ENCODE peak calls at places on chromosomes 1 and 21, in eight cellular contexts. One of them, this sample, is unnamed.

GRCh38 chr21:35163381-35163780 is 114.3 kb upstream of the RUNX1 start:
- DNase-seq in DND-41: no peak
- DNase-seq in B cell: no peak
- DNase-seq in AG09309: no peak
- DNase-seq in fibroblast of mammary gland: peak; percentile 60
- DNase-seq in cardiac fibroblast: no peak
- DNase-seq in brain microvascular endothelial cell: no peak
- DNase-seq in lower leg skin: no peak
- DNase-seq in this sample: no peak

GRCh38 chr1:63411081-63411480 is 43.7 kb downstream of the ALG6 start:
- DNase-seq in brain microvascular endothelial cell: no peak
- DNase-seq in B cell: no peak
- DNase-seq in cardiac fibroblast: peak; percentile 35
- DNase-seq in fibroblast of mammary gland: peak; percentile 7
- DNase-seq in lower leg skin: no peak
- DNase-seq in DND-41: no peak
- DNase-seq in AG09309: no peak
- DNase-seq in this sample: no peak

GRCh38 chr1:247177755-247178154 is 5.9 kb upstream of the ZNF124 start:
- DNase-seq in lower leg skin: no peak
- DNase-seq in fibroblast of mammary gland: no peak
- DNase-seq in DND-41: no peak
- DNase-seq in AG09309: no peak
- DNase-seq in B cell: no peak
- DNase-seq in cardiac fibroblast: no peak
- DNase-seq in brain microvascular endothelial cell: no peak
- DNase-seq in this sample: no peak

GRCh38 chr1:185939142-185939541 is 205.0 kb downstream of the HMCN1 start:
- DNase-seq in cardiac fibroblast: no peak
- DNase-seq in DND-41: no peak
- DNase-seq in brain microvascular endothelial cell: no peak
- DNase-seq in lower leg skin: no peak
- DNase-seq in B cell: no peak
- DNase-seq in AG09309: no peak
- DNase-seq in fibroblast of mammary gland: no peak
- DNase-seq in this sample: no peak

GRCh38 chr1:157562515-157562914 is 10.2 kb upstream of the FCRL5 start:
- DNase-seq in B cell: no peak
- DNase-seq in lower leg skin: no peak
- DNase-seq in brain microvascular endothelial cell: no peak
- DNase-seq in DND-41: peak; percentile 22
- DNase-seq in fibroblast of mammary gland: no peak
- DNase-seq in AG09309: no peak
- DNase-seq in cardiac fibroblast: no peak
- DNase-seq in this sample: no peak

GRCh38 chr1:54581621-54582035 is 33.6 kb downstream of the ACOT11 start:
- DNase-seq in cardiac fibroblast: peak; percentile 95
- DNase-seq in B cell: no peak
- DNase-seq in DND-41: no peak
- DNase-seq in brain microvascular endothelial cell: peak; percentile 11
- DNase-seq in fibroblast of mammary gland: peak; percentile 61
- DNase-seq in lower leg skin: peak; percentile 73
- DNase-seq in AG09309: peak; percentile 45
- DNase-seq in this sample: no peak

GRCh38 chr1:26949266-26949925 is 10.9 kb downstream of the KDF1 start:
- DNase-seq in DND-41: no peak
- DNase-seq in lower leg skin: no peak
- DNase-seq in AG09309: no peak
- DNase-seq in fibroblast of mammary gland: peak; percentile 40
- DNase-seq in B cell: no peak
- DNase-seq in brain microvascular endothelial cell: no peak
- DNase-seq in cardiac fibroblast: peak; percentile 55
- DNase-seq in this sample: no peak

GRCh38 chr21:33552093-33552998 is 9.5 kb downstream of the SON start:
- DNase-seq in fibroblast of mammary gland: peak; percentile 28
- DNase-seq in cardiac fibroblast: no peak
- DNase-seq in lower leg skin: no peak
- DNase-seq in AG09309: no peak
- DNase-seq in DND-41: no peak
- DNase-seq in B cell: no peak
- DNase-seq in brain microvascular endothelial cell: no peak
- DNase-seq in this sample: no peak

GRCh38 chr1:76303348-76303712 is 228.8 kb downstream of the ST6GALNAC3 start:
- DNase-seq in B cell: no peak
- DNase-seq in brain microvascular endothelial cell: no peak
- DNase-seq in cardiac fibroblast: no peak
- DNase-seq in fibroblast of mammary gland: no peak
- DNase-seq in DND-41: no peak
- DNase-seq in AG09309: no peak
- DNase-seq in lower leg skin: no peak
- DNase-seq in this sample: no peak

GRCh38 chr1:65504263-65504662 is 83.8 kb downstream of the LEPR start:
- DNase-seq in lower leg skin: no peak
- DNase-seq in cardiac fibroblast: no peak
- DNase-seq in fibroblast of mammary gland: no peak
- DNase-seq in B cell: no peak
- DNase-seq in AG09309: no peak
- DNase-seq in brain microvascular endothelial cell: no peak
- DNase-seq in DND-41: no peak
- DNase-seq in this sample: no peak

GRCh38 chr1:211715976-211716375 is 40.6 kb upstream of the NEK2 start:
- DNase-seq in DND-41: no peak
- DNase-seq in AG09309: no peak
- DNase-seq in fibroblast of mammary gland: no peak
- DNase-seq in B cell: no peak
- DNase-seq in lower leg skin: no peak
- DNase-seq in cardiac fibroblast: no peak
- DNase-seq in brain microvascular endothelial cell: no peak
- DNase-seq in this sample: no peak

GRCh38 chr21:30249936-30250335 is 32.8 kb downstream of the KRTAP24-1 start:
- DNase-seq in DND-41: no peak
- DNase-seq in brain microvascular endothelial cell: no peak
- DNase-seq in cardiac fibroblast: no peak
- DNase-seq in B cell: no peak
- DNase-seq in AG09309: no peak
- DNase-seq in fibroblast of mammary gland: no peak
- DNase-seq in lower leg skin: no peak
- DNase-seq in this sample: no peak

GRCh38 chr1:36446261-36446660 is 4.0 kb downstream of the OSCP1 start:
- DNase-seq in cardiac fibroblast: no peak
- DNase-seq in fibroblast of mammary gland: no peak
- DNase-seq in B cell: no peak
- DNase-seq in DND-41: no peak
- DNase-seq in lower leg skin: no peak
- DNase-seq in brain microvascular endothelial cell: no peak
- DNase-seq in AG09309: no peak
- DNase-seq in this sample: no peak

GRCh38 chr1:202005958-202006357 is 4.4 kb upstream of the ELF3 start:
- DNase-seq in DND-41: no peak
- DNase-seq in B cell: no peak
- DNase-seq in cardiac fibroblast: peak; percentile 35
- DNase-seq in lower leg skin: no peak
- DNase-seq in AG09309: no peak
- DNase-seq in fibroblast of mammary gland: peak; percentile 37
- DNase-seq in brain microvascular endothelial cell: no peak
- DNase-seq in this sample: no peak

GRCh38 chr1:38084700-38085099 is 38.1 kb upstream of the POU3F1 start:
- DNase-seq in fibroblast of mammary gland: no peak
- DNase-seq in brain microvascular endothelial cell: no peak
- DNase-seq in DND-41: no peak
- DNase-seq in AG09309: no peak
- DNase-seq in B cell: no peak
- DNase-seq in lower leg skin: no peak
- DNase-seq in cardiac fibroblast: no peak
- DNase-seq in this sample: no peak

GRCh38 chr1:15288173-15288926 is 41.3 kb downstream of the FHAD1 start:
- DNase-seq in brain microvascular endothelial cell: no peak
- DNase-seq in fibroblast of mammary gland: no peak
- DNase-seq in cardiac fibroblast: no peak
- DNase-seq in B cell: no peak
- DNase-seq in lower leg skin: no peak
- DNase-seq in DND-41: no peak
- DNase-seq in AG09309: no peak
- DNase-seq in this sample: no peak
- TF ChIP-seq CTCF in brain microvascular endothelial cell: peak; percentile 33
- TF ChIP-seq CTCF in fibroblast of mammary gland: peak; percentile 10
- TF ChIP-seq CTCF in cardiac fibroblast: no peak
- TF ChIP-seq CTCF in B cell: no peak
- TF ChIP-seq CTCF in lower leg skin: no peak
- TF ChIP-seq CTCF in DND-41: no peak
- TF ChIP-seq CTCF in AG09309: peak; percentile 14
- TF ChIP-seq CTCF in this sample: no peak

DNA sequence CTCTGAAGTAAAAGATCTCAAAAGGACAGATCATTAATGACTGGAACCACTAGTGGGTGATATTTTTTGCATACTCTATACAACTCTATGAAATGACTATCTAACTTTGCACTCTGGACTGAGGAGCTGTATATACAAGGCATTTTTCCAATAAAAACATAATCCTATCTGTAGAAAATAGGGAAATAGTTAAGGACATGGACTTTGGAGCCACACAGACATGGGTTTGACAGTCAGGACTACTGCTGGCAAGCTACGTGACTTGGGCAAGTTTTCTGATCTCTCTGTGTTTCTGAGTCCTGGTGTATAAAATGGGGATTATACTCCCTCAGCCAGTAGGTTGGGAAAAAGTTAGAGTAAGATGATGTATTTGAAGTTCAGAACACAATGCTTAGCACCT is 20.9 kb upstream of the HSD3B2 start:
- DNase-seq in DND-41: no peak
- DNase-seq in brain microvascular endothelial cell: no peak
- DNase-seq in cardiac fibroblast: no peak
- DNase-seq in lower leg skin: no peak
- DNase-seq in fibroblast of mammary gland: no peak
- DNase-seq in AG09309: no peak
- DNase-seq in B cell: no peak
- DNase-seq in this sample: no peak
- TF ChIP-seq CTCF in DND-41: no peak
- TF ChIP-seq CTCF in brain microvascular endothelial cell: no peak
- TF ChIP-seq CTCF in cardiac fibroblast: no peak
- TF ChIP-seq CTCF in lower leg skin: no peak
- TF ChIP-seq CTCF in fibroblast of mammary gland: no peak
- TF ChIP-seq CTCF in AG09309: no peak
- TF ChIP-seq CTCF in B cell: no peak
- TF ChIP-seq CTCF in this sample: no peak

GRCh38 chr1:14470802-14471201 is 127.7 kb upstream of the KAZN start:
- DNase-seq in cardiac fibroblast: no peak
- DNase-seq in lower leg skin: no peak
- DNase-seq in DND-41: no peak
- DNase-seq in AG09309: no peak
- DNase-seq in B cell: no peak
- DNase-seq in brain microvascular endothelial cell: no peak
- DNase-seq in fibroblast of mammary gland: no peak
- DNase-seq in this sample: no peak
- TF ChIP-seq CTCF in cardiac fibroblast: no peak
- TF ChIP-seq CTCF in lower leg skin: no peak
- TF ChIP-seq CTCF in DND-41: no peak
- TF ChIP-seq CTCF in AG09309: no peak
- TF ChIP-seq CTCF in B cell: no peak
- TF ChIP-seq CTCF in brain microvascular endothelial cell: no peak
- TF ChIP-seq CTCF in fibroblast of mammary gland: no peak
- TF ChIP-seq CTCF in this sample: no peak

DNA sequence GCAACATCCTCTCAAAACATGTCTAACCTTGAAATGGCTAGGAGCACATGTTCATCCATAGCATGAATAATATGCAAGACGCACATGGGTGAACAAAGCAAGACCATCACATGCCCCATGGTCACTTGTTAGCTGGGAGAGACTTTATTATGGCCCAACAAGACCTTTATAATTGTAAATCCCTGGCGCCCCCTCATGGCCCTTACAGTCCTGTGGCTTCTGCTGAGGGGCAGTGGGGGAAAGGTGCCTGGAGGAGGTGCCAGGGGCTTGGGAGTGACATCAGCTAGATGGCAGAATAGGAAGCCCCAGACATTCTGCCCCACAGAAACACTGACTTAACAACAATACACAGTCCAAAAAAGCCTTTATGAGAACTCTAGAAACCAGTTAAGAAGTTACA is 51.7 kb downstream of the CSMD2 start:
- DNase-seq in brain microvascular endothelial cell: no peak
- DNase-seq in AG09309: no peak
- DNase-seq in cardiac fibroblast: no peak
- DNase-seq in fibroblast of mammary gland: peak; percentile 7
- DNase-seq in lower leg skin: no peak
- DNase-seq in B cell: no peak
- DNase-seq in DND-41: no peak
- DNase-seq in this sample: no peak
- TF ChIP-seq CTCF in brain microvascular endothelial cell: no peak
- TF ChIP-seq CTCF in AG09309: peak; percentile 15
- TF ChIP-seq CTCF in cardiac fibroblast: no peak
- TF ChIP-seq CTCF in fibroblast of mammary gland: peak; percentile 11
- TF ChIP-seq CTCF in lower leg skin: no peak
- TF ChIP-seq CTCF in B cell: no peak
- TF ChIP-seq CTCF in DND-41: no peak
- TF ChIP-seq CTCF in this sample: no peak

GRCh38 chr1:178629549-178630154 is 95.4 kb upstream of the RALGPS2 start:
- DNase-seq in DND-41: no peak
- DNase-seq in B cell: no peak
- DNase-seq in cardiac fibroblast: no peak
- DNase-seq in fibroblast of mammary gland: no peak
- DNase-seq in AG09309: no peak
- DNase-seq in lower leg skin: no peak
- DNase-seq in brain microvascular endothelial cell: no peak
- DNase-seq in this sample: no peak
- TF ChIP-seq CTCF in DND-41: no peak
- TF ChIP-seq CTCF in B cell: no peak
- TF ChIP-seq CTCF in cardiac fibroblast: no peak
- TF ChIP-seq CTCF in fibroblast of mammary gland: peak; percentile 11
- TF ChIP-seq CTCF in AG09309: peak; percentile 29
- TF ChIP-seq CTCF in lower leg skin: no peak
- TF ChIP-seq CTCF in brain microvascular endothelial cell: peak; percentile 24
- TF ChIP-seq CTCF in this sample: no peak

GRCh38 chr1:158649052-158649451 is 37.5 kb downstream of the SPTA1 start:
- DNase-seq in cardiac fibroblast: no peak
- DNase-seq in fibroblast of mammary gland: no peak
- DNase-seq in AG09309: no peak
- DNase-seq in brain microvascular endothelial cell: no peak
- DNase-seq in DND-41: no peak
- DNase-seq in B cell: no peak
- DNase-seq in lower leg skin: no peak
- DNase-seq in this sample: no peak
- TF ChIP-seq CTCF in cardiac fibroblast: no peak
- TF ChIP-seq CTCF in fibroblast of mammary gland: no peak
- TF ChIP-seq CTCF in AG09309: no peak
- TF ChIP-seq CTCF in brain microvascular endothelial cell: no peak
- TF ChIP-seq CTCF in DND-41: peak; percentile 48
- TF ChIP-seq CTCF in B cell: no peak
- TF ChIP-seq CTCF in lower leg skin: no peak
- TF ChIP-seq CTCF in this sample: no peak